ENCODE peak calls at places on chromosomes 2 and 18, in five cellular contexts. T is fibroblast of lung, O is WERI-Rb-1, Z is body of pancreas, R is Calu3. Y is an unnamed sample.

GRCh38 chr2:210303498-210303897 is 11.5 kb downstream of the MYL1 start:
- DNase-seq in T (no peak), O (no peak), R (no peak), Z (no peak), Y (no peak)

GRCh38 chr2:3522851-3523481 is 3.6 kb upstream of the ADI1 start:
- DNase-seq in Z (peak; percentile 37), R (no peak), O (peak; percentile 71), T (peak; percentile 65), Y (peak; percentile 66)

GRCh38 chr2:204005940-204006721 is 69.6 kb downstream of the ICOS start:
- DNase-seq in O (no peak), R (no peak), Z (no peak), T (no peak), Y (no peak)

GRCh38 chr2:175577405-175577986 is 396.0 kb upstream of the ATP5MC3 start:
- DNase-seq in Z (no peak), R (no peak), T (no peak), O (no peak), Y (no peak)

GRCh38 chr2:65120990-65121693 is 8.8 kb downstream of the RAB1A start:
- DNase-seq in O (no peak), R (no peak), T (no peak), Z (no peak), Y (no peak)

GRCh38 chr2:71120195-71120594 is 9.8 kb downstream of the MCEE start:
- DNase-seq in T (no peak), O (no peak), Z (no peak), R (no peak), Y (no peak)

GRCh38 chr2:122028371-122029102 is 273.1 kb downstream of the TSN start:
- DNase-seq in Z (no peak), O (no peak), T (peak; percentile 8), R (no peak), Y (no peak)

GRCh38 chr18:3321133-3321812 is 59.3 kb downstream of the MYL12B start:
- DNase-seq in Z (no peak), R (peak; percentile 77), O (no peak), T (peak; percentile 96), Y (no peak)

GRCh38 chr2:224948005-224948404 is 94.3 kb downstream of the DOCK10 start:
- DNase-seq in R (no peak), T (no peak), O (no peak), Z (no peak), Y (no peak)

GRCh38 chr2:224947566-224947965 is 94.7 kb downstream of the DOCK10 start:
- DNase-seq in T (no peak), O (no peak), R (no peak), Z (no peak), Y (no peak)

GRCh38 chr2:224946911-224947310 is 95.4 kb downstream of the DOCK10 start:
- DNase-seq in O (no peak), T (peak; percentile 77), R (no peak), Z (no peak), Y (no peak)

GRCh38 chr2:224951723-224952481 is 90.4 kb downstream of the DOCK10 start:
- DNase-seq in O (no peak), R (no peak), T (no peak), Z (no peak), Y (no peak)

DNA sequence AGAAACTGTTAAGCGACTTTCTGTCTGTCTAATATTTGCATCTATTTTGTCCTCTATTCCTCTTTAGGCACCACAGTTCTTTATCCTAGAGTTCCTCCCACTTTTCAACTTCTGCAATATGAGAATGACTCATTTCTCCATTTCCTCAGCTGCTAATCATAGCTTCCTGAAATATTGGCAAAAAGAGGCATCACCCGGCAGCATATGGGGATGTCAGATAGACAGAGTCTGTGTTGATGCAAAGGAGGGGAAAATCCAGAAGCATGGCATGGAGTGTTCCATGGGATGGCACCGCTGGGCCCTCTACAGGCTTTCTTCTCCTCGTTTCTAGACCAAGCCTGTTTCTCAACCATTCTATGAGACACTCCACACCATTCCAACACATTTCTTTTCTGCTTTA is 93.4 kb downstream of the DOCK10 start:
- DNase-seq in O (no peak), R (no peak), T (peak; percentile 72), Z (no peak), Y (no peak)
- TF ChIP-seq CTCF in O (no peak), R (no peak), T (peak; percentile 4), Z (no peak), Y (no peak)

GRCh38 chr18:39489426-39489825 is 1923.8 kb upstream of the CELF4 start:
- DNase-seq in R (no peak), Z (no peak), T (peak; percentile 14), O (no peak), Y (no peak)

GRCh38 chr18:39487932-39488331 is 1922.3 kb upstream of the CELF4 start:
- DNase-seq in O (no peak), T (no peak), Z (no peak), R (no peak), Y (no peak)

GRCh38 chr18:39481281-39481680 is 1915.7 kb upstream of the CELF4 start:
- DNase-seq in T (peak; percentile 61), R (no peak), Z (no peak), O (no peak), Y (no peak)

GRCh38 chr18:39485696-39486095 is 1920.1 kb upstream of the CELF4 start:
- DNase-seq in O (no peak), Z (no peak), R (no peak), T (no peak), Y (no peak)

DNA sequence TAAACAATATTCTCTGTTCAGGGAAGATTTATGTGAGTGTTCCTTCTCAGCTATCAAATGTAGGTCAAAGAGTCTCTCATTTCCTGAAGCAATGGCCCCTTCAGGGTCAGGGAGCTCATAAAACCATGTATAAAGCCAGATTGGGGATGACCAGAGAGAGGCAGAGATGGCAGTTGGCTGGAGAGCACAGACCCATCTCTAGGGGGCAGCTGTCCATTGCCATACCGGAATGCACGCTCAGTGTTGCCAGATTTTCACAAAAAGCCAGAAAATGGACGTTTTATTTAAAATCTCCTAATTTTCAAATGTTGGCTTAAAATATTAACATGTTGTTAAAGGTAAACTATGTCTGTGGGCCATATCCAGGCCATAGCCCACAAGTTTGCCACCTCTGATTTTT is 1920.7 kb upstream of the CELF4 start:
- DNase-seq in R (no peak), T (no peak), Z (no peak), O (no peak), Y (no peak)
- TF ChIP-seq CTCF in R (no peak), T (peak; percentile 8), Z (no peak), O (no peak), Y (no peak)

DNA sequence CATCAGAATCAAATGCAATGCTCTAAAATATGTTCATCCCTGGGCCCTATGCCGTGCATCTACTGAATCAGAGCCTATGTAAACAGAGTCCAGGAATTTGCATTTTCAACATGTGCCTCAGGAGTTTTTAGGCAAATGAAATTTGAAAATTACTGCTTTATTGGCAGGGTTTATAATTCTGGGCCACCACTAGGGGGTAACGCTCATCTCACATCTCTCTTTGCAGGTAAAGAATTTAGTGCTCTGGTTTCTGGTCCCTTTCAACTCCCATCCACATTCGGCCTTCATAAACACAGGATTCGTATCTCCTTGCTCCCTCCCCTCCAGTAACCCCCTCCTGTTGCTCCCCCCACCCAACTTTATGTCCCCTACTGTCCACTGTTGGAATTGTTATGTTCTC is 49.3 kb downstream of the LYPD6B start:
- DNase-seq in R (peak; percentile 13), T (no peak), O (no peak), Z (no peak), Y (no peak)
- TF ChIP-seq CTCF in R (no peak), T (peak; percentile 49), O (peak; percentile 16), Z (peak; percentile 26), Y (no peak)

GRCh38 chr18:33757037-33757436 is 179.0 kb downstream of the ASXL3 start:
- DNase-seq in T (peak; percentile 44), Z (no peak), O (no peak), R (no peak), Y (no peak)

GRCh38 chr18:33755918-33756590 is 178.0 kb downstream of the ASXL3 start:
- DNase-seq in Z (no peak), R (peak; percentile 21), O (no peak), T (peak; percentile 98), Y (peak; percentile 18)

GRCh38 chr18:33761363-33761762 is 183.3 kb downstream of the ASXL3 start:
- DNase-seq in R (peak; percentile 14), T (peak; percentile 68), Z (no peak), O (peak; percentile 15), Y (peak; percentile 50)
- TF ChIP-seq CTCF in R (no peak), T (peak; percentile 53), Z (peak; percentile 24), O (no peak), Y (no peak)

DNA sequence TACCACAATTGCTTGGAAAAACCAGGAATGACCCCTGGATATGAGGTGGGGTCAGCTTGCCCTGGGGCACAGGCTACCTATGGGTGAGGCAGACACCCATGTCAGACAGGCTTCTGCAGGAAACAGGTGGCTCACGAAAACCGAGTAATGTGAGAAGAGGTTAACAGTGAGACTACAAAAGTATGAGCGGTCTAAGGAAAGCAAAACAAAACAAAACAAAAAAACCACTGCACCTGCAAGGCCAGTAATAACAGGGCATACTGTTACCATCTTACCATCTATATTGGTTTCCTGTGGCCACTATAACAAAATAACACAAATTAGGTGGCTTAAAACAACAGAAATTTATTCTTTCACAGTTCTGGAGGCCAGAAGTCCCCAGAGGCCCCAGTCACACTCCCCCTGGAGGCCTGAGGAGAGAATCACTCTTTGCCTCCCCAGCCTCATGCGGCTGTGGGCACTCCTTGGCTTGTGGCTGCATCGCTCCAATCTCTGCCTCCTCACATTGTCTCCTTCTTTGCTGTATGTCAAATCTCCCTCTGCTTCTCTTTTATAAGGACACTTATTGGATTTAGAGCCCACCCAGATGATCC is 86.6 kb upstream of the EPC2 start:
- DNase-seq in Z (no peak), R (no peak), O (no peak), T (no peak), Y (no peak)
- TF ChIP-seq CTCF in Z (no peak), R (no peak), O (peak; percentile 24), T (peak; percentile 15), Y (no peak)

Y was measured in ovary.